ENCODE peak calls at places on chromosomes 5 and 9, in eight cellular contexts. Q is activated CD4-positive, CD25-positive, alpha-beta regulatory T cell treated with anti-CD3 and anti-CD28 coated beads, Interleukin-2, amount 50 U/mL, for 16 hours; P is left ventricle myocardium inferior; F is GDM1; U is CD8-positive, alpha-beta T cell; L is right cardiac atrium; X is ELR; S is activated T-helper 1 cell treated with Interleukin-2 at 50 U/mL for 16 hours. K is an unnamed sample.

GRCh38 chr9:127878001-127878651 is 651 bp upstream of the AK1 start:
- DNase-seq in Q (no peak), P (no peak), F (no peak), U (no peak), L (peak; percentile 57), X (no peak), S (no peak), K (no peak)

GRCh38 chr5:78929833-78930232 is 55.3 kb downstream of the ARSB start:
- DNase-seq in Q (no peak), P (no peak), F (no peak), U (no peak), L (no peak), X (peak; percentile 12), S (no peak), K (no peak)

GRCh38 chr5:142722146-142722545 is 36.3 kb upstream of the FGF1 start:
- DNase-seq in Q (no peak), P (no peak), F (no peak), U (no peak), L (no peak), X (no peak), S (no peak), K (no peak)

GRCh38 chr5:124743534-124744169 is 2.8 kb downstream of the ZNF608 start:
- DNase-seq in Q (no peak), P (no peak), F (no peak), U (no peak), L (no peak), X (no peak), S (no peak), K (no peak)

GRCh38 chr9:76521906-76522305 is 62.9 kb downstream of the GCNT1 start:
- DNase-seq in Q (no peak), P (no peak), F (no peak), U (no peak), L (no peak), X (no peak), S (no peak), K (no peak)

GRCh38 chr9:87343816-87344438 is 153.7 kb upstream of the DAPK1 start:
- DNase-seq in Q (no peak), P (no peak), F (no peak), U (no peak), L (no peak), X (no peak), S (no peak), K (no peak)

GRCh38 chr9:71783120-71783523 is 14.8 kb upstream of the CEMIP2 start:
- DNase-seq in Q (peak; percentile 72), P (no peak), F (no peak), U (peak; percentile 89), L (peak; percentile 55), X (peak; percentile 63), S (peak; percentile 73), K (peak; percentile 31)

GRCh38 chr5:81427566-81427965 is 33.6 kb upstream of the ACOT12 start:
- DNase-seq in Q (no peak), P (no peak), F (no peak), U (no peak), L (no peak), X (no peak), S (no peak), K (no peak)

GRCh38 chr9:133306242-133307194 is 29.5 kb downstream of the SURF6 start:
- DNase-seq in Q (no peak), P (no peak), F (no peak), U (no peak), L (no peak), X (peak; percentile 27), S (no peak), K (no peak)

GRCh38 chr9:72627147-72627546 is 105.7 kb downstream of the TMC1 start:
- DNase-seq in Q (no peak), P (no peak), F (no peak), U (no peak), L (no peak), X (no peak), S (no peak), K (no peak)

GRCh38 chr9:110579763-110580255 is 268 bp upstream of the SVEP1 start:
- DNase-seq in Q (no peak), P (peak; percentile 23), F (no peak), U (no peak), L (peak; percentile 53), X (peak; percentile 46), S (no peak), K (peak; percentile 45)

GRCh38 chr9:135702002-135702721 is at the start of gene KCNT1:
- DNase-seq in Q (no peak), P (peak; percentile 46), F (peak; percentile 19), U (peak; percentile 72), L (peak; percentile 86), X (peak; percentile 56), S (peak; percentile 19), K (peak; percentile 78)

GRCh38 chr5:76527685-76528161 is 95.5 kb downstream of the F2RL2 start:
- DNase-seq in Q (no peak), P (no peak), F (no peak), U (no peak), L (no peak), X (peak; percentile 10), S (no peak), K (no peak)

GRCh38 chr9:20212806-20213205 is 409.5 kb downstream of the MLLT3 start:
- DNase-seq in Q (no peak), P (no peak), F (no peak), U (no peak), L (no peak), X (no peak), S (no peak), K (no peak)

GRCh38 chr9:106980551-106981101 is 117.7 kb downstream of the ZNF462 start:
- DNase-seq in Q (no peak), P (no peak), F (no peak), U (no peak), L (no peak), X (peak; percentile 7), S (no peak), K (no peak)

GRCh38 chr5:64691333-64691732 is 1.0 kb downstream of the SHISAL2B start:
- DNase-seq in Q (no peak), P (no peak), F (no peak), U (no peak), L (no peak), X (no peak), S (no peak), K (no peak)

GRCh38 chr9:82333671-82334070 is 345.1 kb downstream of the SPATA31D1 start:
- DNase-seq in Q (no peak), P (no peak), F (no peak), U (no peak), L (no peak), X (peak; percentile 34), S (no peak), K (no peak)

GRCh38 chr5:96339862-96340261 is 93.2 kb downstream of the PCSK1 start:
- DNase-seq in Q (no peak), P (no peak), F (no peak), U (no peak), L (no peak), X (no peak), S (no peak), K (no peak)

GRCh38 chr5:140172473-140172872 is 2.5 kb upstream of the CYSTM1 start:
- DNase-seq in Q (no peak), P (no peak), F (no peak), U (no peak), L (no peak), X (no peak), S (no peak), K (no peak)

GRCh38 chr5:148374693-148375360 is 8.9 kb upstream of the FBXO38 start:
- DNase-seq in Q (no peak), P (no peak), F (peak; percentile 16), U (no peak), L (no peak), X (peak; percentile 72), S (no peak), K (no peak)

GRCh38 chr5:124745367-124746251 is 830 bp downstream of the ZNF608 start:
- DNase-seq in Q (no peak), P (no peak), F (no peak), U (no peak), L (no peak), X (no peak), S (no peak), K (peak; percentile 26)

GRCh38 chr9:135075234-135076142 is 12.0 kb upstream of the OLFM1 start:
- DNase-seq in Q (no peak), P (peak; percentile 63), F (no peak), U (no peak), L (peak; percentile 90), X (no peak), S (no peak), K (peak; percentile 80)

GRCh38 chr9:13845460-13845859 is 468.5 kb downstream of the NFIB start:
- DNase-seq in Q (no peak), P (no peak), F (no peak), U (no peak), L (no peak), X (peak; percentile 59), S (no peak), K (no peak)

GRCh38 chr5:44565360-44565759 is 176.1 kb upstream of the FGF10 start:
- DNase-seq in Q (no peak), P (no peak), F (no peak), U (no peak), L (no peak), X (no peak), S (no peak), K (no peak)